ENCODE peak calls at places on chromosomes 11 and 22, in seven cellular contexts. M is fibroblast of lung, T is right lobe of liver, E is psoas muscle, R is stomach, V is heart right ventricle, C is HepG2. P is an unnamed sample.
A peak's percentile ranks its signal among the peaks of the same experiment; 100 is the strongest.

GRCh38 chr11:126474220-126474619 is 118.7 kb downstream of the ST3GAL4 start:
- DNase-seq in V (no peak), E (no peak), M (no peak), C (peak; percentile 57), T (no peak), R (no peak), P (no peak)

GRCh38 chr11:41532413-41532812 is 73.0 kb upstream of the LRRC4C start:
- DNase-seq in M (no peak), E (no peak), V (no peak), R (no peak), C (no peak), T (no peak), P (no peak)

GRCh38 chr11:44955019-44955738 is 4.5 kb upstream of the TP53I11 start:
- DNase-seq in C (no peak), R (peak; percentile 55), E (peak; percentile 73), M (peak; percentile 84), V (peak; percentile 44), T (peak; percentile 60), P (peak; percentile 86)

GRCh38 chr22:29369460-29369859 is 18.9 kb downstream of the AP1B1 start:
- DNase-seq in M (peak; percentile 66), C (no peak), R (no peak), T (no peak), V (peak; percentile 60), E (peak; percentile 79), P (no peak)

GRCh38 chr11:65150513-65151271 is 16.4 kb upstream of the SYVN1 start:
- DNase-seq in C (peak; percentile 40), R (peak; percentile 86), E (peak; percentile 93), M (peak; percentile 64), V (peak; percentile 81), T (peak; percentile 92), P (peak; percentile 97)

GRCh38 chr22:44664149-44664548 is 37.9 kb upstream of the PRR5 start:
- DNase-seq in R (peak; percentile 51), M (peak; percentile 54), C (no peak), T (peak; percentile 68), V (peak; percentile 64), E (peak; percentile 59), P (peak; percentile 87)

GRCh38 chr11:62449451-62449851 is 30.6 kb downstream of the SCGB1A1 start:
- DNase-seq in R (peak; percentile 39), V (no peak), E (no peak), T (peak; percentile 92), M (no peak), C (no peak), P (no peak)

GRCh38 chr11:132202621-132203020 is 832.2 kb downstream of the NTM start:
- DNase-seq in R (no peak), M (no peak), E (no peak), C (no peak), V (no peak), T (no peak), P (no peak)

GRCh38 chr11:33737362-33737821 is 1.2 kb upstream of the CD59 start:
- DNase-seq in M (peak; percentile 53), C (no peak), T (no peak), R (no peak), E (no peak), V (no peak), P (no peak)

GRCh38 chr22:50544078-50544745 is 1.5 kb upstream of the KLHDC7B start:
- DNase-seq in E (peak; percentile 76), M (peak; percentile 64), V (peak; percentile 84), C (no peak), T (peak; percentile 86), R (peak; percentile 87), P (peak; percentile 92)

GRCh38 chr22:29225422-29226090 is 19.9 kb downstream of the EMID1 start:
- DNase-seq in M (peak; percentile 71), E (peak; percentile 72), V (peak; percentile 69), T (no peak), R (no peak), C (no peak), P (peak; percentile 95)

GRCh38 chr11:75188671-75189070 is 37.8 kb downstream of the SLCO2B1 start:
- DNase-seq in V (no peak), E (no peak), C (no peak), M (no peak), R (no peak), T (no peak), P (no peak)

GRCh38 chr11:34478845-34479663 is 34.5 kb downstream of the ELF5 start:
- DNase-seq in E (no peak), T (no peak), M (no peak), C (no peak), V (no peak), R (no peak), P (no peak)

GRCh38 chr22:26975381-26975780 is 318.0 kb downstream of the MIAT start:
- DNase-seq in R (no peak), E (no peak), V (no peak), T (no peak), C (no peak), M (no peak), P (no peak)

GRCh38 chr22:46731246-46732040 is 6.6 kb downstream of the CERK start:
- DNase-seq in T (peak; percentile 96), C (peak; percentile 78), R (peak; percentile 88), V (peak; percentile 65), M (no peak), E (peak; percentile 58), P (peak; percentile 92)

GRCh38 chr11:128471138-128471661 is 116.2 kb downstream of the ETS1 start:
- DNase-seq in C (no peak), V (no peak), T (no peak), E (no peak), R (no peak), M (no peak), P (peak; percentile 76)

GRCh38 chr11:2914475-2915195 is 14.6 kb downstream of the PHLDA2 start:
- DNase-seq in C (no peak), T (no peak), R (peak; percentile 50), E (no peak), M (no peak), V (peak; percentile 79), P (peak; percentile 54)

GRCh38 chr22:18119409-18120110 is 9.0 kb downstream of the TUBA8 start:
- DNase-seq in E (peak; percentile 69), V (peak; percentile 57), T (no peak), M (no peak), C (no peak), R (peak; percentile 50), P (no peak)

GRCh38 chr11:12316432-12316831 is 60.9 kb upstream of the PARVA start:
- DNase-seq in T (no peak), C (no peak), E (no peak), M (no peak), V (no peak), R (no peak), P (no peak)
- H3K4me1 ChIP-seq in T (no peaks in the 10 kb centered on the region), C (no peaks in the 10 kb centered on the region), E (no peaks in the 10 kb centered on the region), M (peaks cover 8% of the 10 kb centered on the region), V (peaks cover 13% of the 10 kb centered on the region), R (peaks cover 16% of the 10 kb centered on the region), P (peaks cover 4% of the 10 kb centered on the region)

GRCh38 chr22:41222846-41223507 is 17.8 kb downstream of the CHADL start:
- DNase-seq in C (no peak), T (no peak), R (no peak), E (no peak), M (no peak), V (no peak), P (no peak)
- H3K27ac ChIP-seq in C (peak overlapping the region; percentile 77), T (no peak overlapping the region), R (no peak overlapping the region), E (no peak overlapping the region), M (no peak overlapping the region), V (no peak overlapping the region), P (no peak overlapping the region)

GRCh38 chr22:31260474-31260856 is 31.8 kb downstream of the PIK3IP1 start:
- DNase-seq in C (no peak), T (no peak), V (no peak), E (no peak), M (no peak), R (no peak), P (no peak)
- H3K4me1 ChIP-seq in C (no peaks in the 10 kb centered on the region), T (no peaks in the 10 kb centered on the region), V (no peaks in the 10 kb centered on the region), E (peaks cover 18% of the 10 kb centered on the region), M (no peaks in the 10 kb centered on the region), R (peaks cover 13% of the 10 kb centered on the region), P (no peaks in the 10 kb centered on the region)

GRCh38 chr11:69013009-69013951 is at the start of gene MRGPRF:
- DNase-seq in E (peak; percentile 94), M (peak; percentile 97), T (no peak), C (no peak), V (peak; percentile 92), R (peak; percentile 67), P (peak; percentile 96)

GRCh38 chr11:69012092-69013008 is 696 bp downstream of the MRGPRF start:
- DNase-seq in E (no peak), M (peak; percentile 71), C (no peak), T (no peak), V (no peak), R (no peak), P (peak; percentile 74)

GRCh38 chr11:69011624-69012091 is 1.4 kb downstream of the MRGPRF start:
- DNase-seq in V (no peak), T (no peak), R (no peak), C (no peak), E (no peak), M (no peak), P (peak; percentile 61)

GRCh38 chr11:69014936-69015549 is 2.0 kb upstream of the MRGPRF start:
- DNase-seq in V (no peak), M (no peak), E (no peak), C (no peak), R (no peak), T (no peak), P (no peak)

GRCh38 chr11:69014084-69014935 is 1.3 kb upstream of the MRGPRF start:
- DNase-seq in V (peak; percentile 80), E (no peak), M (peak; percentile 97), R (peak; percentile 44), C (peak; percentile 13), T (no peak), P (peak; percentile 91)
- H3K27ac ChIP-seq in V (peak overlapping the region; percentile 86), E (peak overlapping the region; percentile 58), M (peak overlapping the region; percentile 52), R (peak overlapping the region; percentile 90), C (no peak overlapping the region), T (no peak overlapping the region), P (peak overlapping the region; percentile 11)

GRCh38 chr11:72718101-72718501 is 34.1 kb downstream of the ARAP1 start:
- DNase-seq in C (no peak), V (no peak), R (no peak), E (no peak), M (no peak), T (no peak), P (peak; percentile 77)

GRCh38 chr11:72719144-72719543 is 33.1 kb downstream of the ARAP1 start:
- DNase-seq in M (peak; percentile 57), V (peak; percentile 61), C (no peak), E (no peak), R (no peak), T (no peak), P (peak; percentile 31)

GRCh38 chr11:72719551-72719950 is 32.7 kb downstream of the ARAP1 start:
- DNase-seq in T (no peak), V (no peak), R (no peak), M (no peak), C (no peak), E (no peak), P (peak; percentile 11)

GRCh38 chr11:72716788-72717435 is 35.3 kb downstream of the ARAP1 start:
- DNase-seq in M (no peak), C (no peak), V (no peak), R (no peak), E (no peak), T (no peak), P (peak; percentile 72)

GRCh38 chr11:72716291-72716690 is 35.9 kb downstream of the ARAP1 start:
- DNase-seq in M (peak; percentile 28), R (no peak), C (no peak), T (no peak), E (no peak), V (no peak), P (peak; percentile 35)
- H3K4me1 ChIP-seq in M (peaks cover 18% of the 10 kb centered on the region), R (peaks cover 71% of the 10 kb centered on the region), C (no peaks in the 10 kb centered on the region), T (peaks cover 28% of the 10 kb centered on the region), E (peaks cover 41% of the 10 kb centered on the region), V (peaks cover 90% of the 10 kb centered on the region), P (peaks cover 38% of the 10 kb centered on the region)